ENCODE peak calls at places on chromosomes 5 and 9, in nine cellular contexts. F is RWPE1; A is MM.1S; W is A549; D is CD8-positive, alpha-beta T cell; H is cardiac muscle cell; M is colonic mucosa; X is PC-9; Q is heart right ventricle. O is an unnamed sample.

GRCh38 chr9:109453210-109453842 is 44.8 kb downstream of the PTPN3 start:
- DNase-seq in F (peak), A (no peak), W (peak), D (no peak), H (peak), M (no peak), X (peak), Q (no peak), O (no peak)

GRCh38 chr9:114852050-114852594 is 46.3 kb upstream of the TNFSF15 start:
- DNase-seq in F (no peak), A (no peak), W (no peak), D (no peak), H (peak), M (peak), X (peak), Q (no peak), O (no peak)

GRCh38 chr9:110180713-110181434 is 27.1 kb downstream of the C9orf152 start:
- DNase-seq in F (peak), A (peak), W (peak), D (no peak), H (peak), M (peak), X (peak), Q (no peak), O (no peak)

GRCh38 chr5:93589348-93589662 is 6.3 kb downstream of the NR2F1 start:
- DNase-seq in F (no peak), A (no peak), W (no peak), D (no peak), H (no peak), M (no peak), X (no peak), Q (no peak), O (no peak)

GRCh38 chr9:91423785-91424402 is at the start of gene NFIL3:
- DNase-seq in F (peak), A (peak), W (peak), D (peak), H (peak), M (peak), X (peak), Q (peak), O (peak)

GRCh38 chr5:145470382-145470979 is 364.7 kb downstream of the PRELID2 start:
- DNase-seq in F (no peak), A (no peak), W (no peak), D (no peak), H (no peak), M (no peak), X (no peak), Q (no peak), O (no peak)

GRCh38 chr5:14807471-14807870 is 64.1 kb downstream of the ANKH start:
- DNase-seq in F (no peak), A (no peak), W (no peak), D (no peak), H (no peak), M (no peak), X (no peak), Q (no peak), O (no peak)

GRCh38 chr9:84337252-84337651 is 3.3 kb downstream of the SLC28A3 start:
- DNase-seq in F (no peak), A (no peak), W (no peak), D (no peak), H (no peak), M (peak), X (no peak), Q (no peak), O (no peak)

GRCh38 chr5:168578506-168579205 is 512 bp downstream of the PANK3 start:
- DNase-seq in F (no peak), A (peak), W (no peak), D (no peak), H (no peak), M (no peak), X (no peak), Q (no peak), O (no peak)

GRCh38 chr5:132830436-132831094 is at the start of gene SHROOM1:
- DNase-seq in F (peak), A (peak), W (peak), D (no peak), H (peak), M (peak), X (peak), Q (peak), O (no peak)

DNA sequence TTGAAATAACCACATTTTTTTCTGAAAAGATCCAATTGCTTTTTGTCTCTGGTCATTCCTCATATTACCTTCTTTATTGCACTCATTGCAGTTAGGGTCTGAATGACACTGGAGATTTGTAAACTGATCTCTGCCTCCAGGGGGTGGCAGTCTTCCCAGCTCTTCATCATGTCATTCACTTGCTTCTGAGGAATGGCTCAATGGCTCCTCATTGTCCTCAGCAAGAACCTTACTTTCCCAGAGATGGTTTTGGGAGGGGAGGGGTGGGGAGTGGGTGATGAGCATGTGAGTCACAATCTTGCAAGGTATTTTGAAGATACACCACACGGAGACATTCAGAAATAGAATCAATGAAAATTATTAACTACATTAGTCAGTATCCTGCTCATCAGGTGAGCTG is 159.8 kb upstream of the GAS1 start:
- DNase-seq in F (peak), A (no peak), W (peak), D (no peak), H (no peak), M (no peak), X (peak), Q (no peak), O (no peak)
- TF ChIP-seq CTCF in F (no peak), A (no peak), W (no peak), D (no peak), H (peak), M (no peak), X (peak), Q (no peak), O (no peak)

GRCh38 chr5:126490167-126490937 is 67.1 kb downstream of the GRAMD2B start:
- DNase-seq in F (no peak), A (no peak), W (no peak), D (no peak), H (no peak), M (no peak), X (no peak), Q (no peak), O (no peak)
- H3K27ac ChIP-seq in F (no peak), A (no peak), W (no peak), D (no peak), H (peak), M (no peak), X (no peak), Q (no peak), O (no peak)

DNA sequence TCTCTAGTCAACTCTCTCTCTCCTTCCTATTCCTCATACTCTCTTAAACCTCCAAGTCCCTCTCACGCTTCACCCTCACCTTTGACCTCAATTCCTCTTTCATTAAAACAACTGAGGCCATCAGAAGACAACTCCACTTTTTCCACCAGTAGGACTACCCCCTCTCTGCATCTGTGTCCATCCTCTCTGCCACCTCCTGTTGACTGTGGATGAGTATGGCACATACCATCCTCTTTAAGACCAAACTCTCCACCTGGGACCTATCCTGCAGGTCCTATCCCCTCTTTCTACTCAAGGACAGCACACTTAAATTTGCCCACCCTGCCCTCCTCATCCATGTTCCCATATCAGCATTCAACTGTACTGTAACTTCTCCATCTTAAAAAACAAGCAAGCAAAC is 89.2 kb downstream of the FOXD1 start:
- DNase-seq in F (no peak), A (no peak), W (no peak), D (no peak), H (no peak), M (no peak), X (no peak), Q (no peak), O (no peak)
- TF ChIP-seq CTCF in F (no peak), A (no peak), W (no peak), D (no peak), H (no peak), M (no peak), X (no peak), Q (no peak), O (no peak)

GRCh38 chr9:89533396-89534187 is 35.7 kb upstream of the SEMA4D start:
- DNase-seq in F (no peak), A (no peak), W (no peak), D (no peak), H (no peak), M (no peak), X (no peak), Q (no peak), O (no peak)
- H3K27ac ChIP-seq in F (no peak), A (no peak), W (no peak), D (no peak), H (no peak), M (no peak), X (no peak), Q (no peak), O (no peak)

GRCh38 chr5:33277061-33277460 is 163.7 kb upstream of the TARS1 start:
- DNase-seq in F (no peak), A (no peak), W (no peak), D (no peak), H (no peak), M (no peak), X (no peak), Q (no peak), O (no peak)
- TF ChIP-seq CTCF in F (no peak), A (no peak), W (no peak), D (no peak), H (no peak), M (no peak), X (no peak), Q (no peak), O (no peak)

GRCh38 chr9:81562221-81563019 is 126.9 kb downstream of the TLE1 start:
- DNase-seq in F (peak), A (no peak), W (peak), D (no peak), H (peak), M (no peak), X (peak), Q (peak), O (no peak)
- H3K27ac ChIP-seq in F (peak), A (no peak), W (peak), D (no peak), H (no peak), M (no peak), X (peak), Q (no peak), O (no peak)

GRCh38 chr5:54904425-54904824 is 81.0 kb downstream of the ESM1 start:
- DNase-seq in F (peak), A (no peak), W (peak), D (no peak), H (peak), M (no peak), X (peak), Q (no peak), O (no peak)
- TF ChIP-seq CTCF in F (peak), A (peak), W (peak), D (no peak), H (peak), M (no peak), X (peak), Q (peak), O (no peak)

DNA sequence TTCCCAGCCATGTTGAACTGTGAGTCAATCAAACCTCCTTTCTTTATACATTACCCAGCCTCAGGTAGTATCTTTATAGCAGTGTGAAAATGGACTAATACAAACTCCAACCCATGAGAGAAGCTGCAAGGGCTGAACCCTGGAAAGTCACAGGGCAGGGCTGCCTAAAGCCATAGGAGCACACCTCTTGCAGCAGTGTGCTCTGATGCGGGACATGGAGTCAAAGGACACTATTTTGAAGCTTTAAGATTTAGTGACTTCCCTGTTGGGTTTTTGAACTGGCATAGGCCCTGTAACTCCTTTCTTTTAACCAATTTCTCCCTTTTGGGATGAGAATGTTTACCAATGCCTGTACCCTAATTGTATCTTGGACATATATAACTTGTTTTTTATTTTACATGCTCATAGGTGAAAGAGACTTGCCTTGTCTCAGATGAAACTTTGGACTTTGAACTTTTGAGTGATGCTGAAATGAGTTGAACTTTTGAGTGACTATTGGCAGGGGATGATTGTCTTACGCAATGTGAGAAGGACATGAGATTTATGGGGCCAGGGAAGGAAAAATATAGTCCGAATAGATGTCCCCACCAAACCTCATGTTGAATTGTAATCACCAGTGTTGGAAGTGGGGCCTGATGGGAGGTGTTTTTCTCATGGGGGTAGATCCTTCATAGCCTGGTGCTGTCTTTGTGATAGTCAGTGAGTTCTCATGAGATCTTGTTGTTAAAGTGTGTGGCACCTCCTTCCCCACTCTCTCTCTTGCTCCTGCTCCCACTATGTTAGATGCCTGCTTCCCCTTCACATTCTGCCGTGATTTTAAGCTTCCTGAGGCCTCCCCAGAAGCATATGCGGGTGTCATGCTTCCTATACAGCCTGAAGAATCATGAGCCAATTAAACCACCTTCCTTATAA is 159.5 kb upstream of the SPEF2 start:
- DNase-seq in F (no peak), A (no peak), W (no peak), D (no peak), H (no peak), M (no peak), X (no peak), Q (no peak), O (no peak)
- H3K27ac ChIP-seq in F (no peak), A (no peak), W (no peak), D (no peak), H (peak), M (no peak), X (no peak), Q (no peak), O (no peak)